ENCODE peak calls at places on chromosomes 16 and 17, in four cellular contexts. S is mesendoderm, C is mesenchymal stem cell, D is neuronal stem cell. J is an unnamed sample.

GRCh38 chr17:58219789-58220183 is 731 bp upstream of the MKS1 start:
- DNase-seq in D (no peak), C (no peak), S (no peak), J (no peak)

GRCh38 chr16:70159355-70160348 is 13.9 kb upstream of the CLEC18C start:
- DNase-seq in S (no peak), C (no peak), D (no peak), J (peak; percentile 58)

GRCh38 chr17:76080934-76081287 is 1.9 kb downstream of the ZACN start:
- DNase-seq in C (no peak), S (no peak), D (no peak), J (no peak)

GRCh38 chr16:73350707-73351452 is 303.0 kb upstream of the ZFHX3 start:
- DNase-seq in S (peak; percentile 46), C (no peak), D (no peak), J (no peak)

GRCh38 chr17:44381810-44382209 is 7.6 kb downstream of the ITGA2B start:
- DNase-seq in S (no peak), D (no peak), C (no peak), J (no peak)

GRCh38 chr17:43200127-43200526 is 11.5 kb upstream of the TMEM106A start:
- DNase-seq in D (no peak), C (no peak), S (peak; percentile 43), J (no peak)

GRCh38 chr16:10940501-10941079 is 1.7 kb downstream of the DEXI start:
- DNase-seq in D (no peak), C (no peak), S (no peak), J (peak; percentile 34)

GRCh38 chr17:13297198-13297597 is 279.4 kb upstream of the ELAC2 start:
- DNase-seq in D (no peak), S (no peak), C (no peak), J (no peak)

GRCh38 chr17:40417258-40417608 is 463 bp downstream of the TOP2A start:
- DNase-seq in C (no peak), D (no peak), S (peak; percentile 70), J (peak; percentile 5)

GRCh38 chr16:11205754-11206459 is 50.1 kb downstream of the SOCS1 start:
- DNase-seq in C (peak; percentile 68), D (no peak), S (peak; percentile 66), J (peak; percentile 42)

GRCh38 chr16:77882359-77882758 is 94.0 kb downstream of the VAT1L start:
- DNase-seq in C (no peak), D (no peak), S (no peak), J (peak; percentile 34)

GRCh38 chr16:77596243-77596642 is 126.1 kb upstream of the NUDT7 start:
- DNase-seq in S (no peak), C (no peak), D (no peak), J (peak; percentile 1)

GRCh38 chr16:22397931-22398330 is 23.5 kb upstream of the CDR2 start:
- DNase-seq in S (no peak), C (no peak), D (no peak), J (no peak)

GRCh38 chr17:61405686-61406542 is 6.3 kb downstream of the TBX2 start:
- DNase-seq in C (no peak), D (no peak), S (no peak), J (peak; percentile 27)

GRCh38 chr16:27880312-27880711 is 183.2 kb downstream of the GSG1L start:
- DNase-seq in S (no peak), D (no peak), C (no peak), J (no peak)

GRCh38 chr17:76079577-76080206 is 710 bp downstream of the ZACN start:
- DNase-seq in C (no peak), S (peak; percentile 56), D (no peak), J (no peak)

GRCh38 chr16:68367034-68367433 is 56.2 kb downstream of the PRMT7 start:
- DNase-seq in S (peak; percentile 74), C (peak; percentile 26), D (peak; percentile 54), J (peak; percentile 9)

GRCh38 chr16:30464078-30464477 is 8.5 kb upstream of the ITGAL start:
- DNase-seq in C (no peak), D (no peak), S (no peak), J (no peak)

GRCh38 chr17:9244066-9245052 is 223.0 kb downstream of the NTN1 start:
- DNase-seq in C (peak; percentile 26), S (no peak), D (no peak), J (peak; percentile 88)

GRCh38 chr17:5135726-5136579 is 20.1 kb downstream of the USP6 start:
- DNase-seq in D (no peak), C (no peak), S (no peak), J (no peak)

DNA sequence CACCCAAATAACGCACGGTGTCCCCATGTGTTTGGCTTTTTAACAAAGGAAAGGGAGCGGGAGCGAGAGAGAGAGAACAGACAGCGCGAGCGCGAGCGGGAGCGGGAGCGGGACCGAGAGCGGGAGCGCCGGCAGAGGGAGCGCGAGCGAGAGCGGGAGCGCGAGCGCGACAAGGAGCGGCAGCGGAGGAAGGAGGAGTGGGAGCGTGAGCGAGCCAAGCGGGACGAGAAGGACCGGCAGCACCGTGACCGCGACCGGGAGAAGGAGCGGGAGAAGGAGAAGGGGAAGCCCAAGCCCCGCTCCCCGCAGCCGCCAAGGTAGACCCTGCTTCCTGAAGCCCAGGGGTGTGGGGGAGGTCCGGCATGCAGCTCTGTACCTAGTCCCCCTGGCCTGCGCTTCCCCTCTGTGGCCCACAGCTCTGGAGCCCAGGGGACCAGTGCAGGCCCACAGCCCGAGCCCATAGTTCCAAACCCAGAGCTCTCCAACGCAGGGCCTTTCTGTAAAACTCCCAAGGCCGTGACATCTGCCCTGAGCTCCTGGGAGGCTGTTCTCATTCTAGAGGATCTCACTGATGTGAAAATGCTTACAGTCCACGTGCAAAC is 27.1 kb upstream of the IL17C start:
- DNase-seq in S (peak; percentile 73), D (peak; percentile 18), C (no peak), J (no peak)
- H2BK5ac ChIP-seq in S (no peak overlapping the region), D (no peak overlapping the region), C (no peak overlapping the region), J (no peak overlapping the region)

GRCh38 chr16:15556130-15556529 is 86.8 kb downstream of the MARF1 start:
- DNase-seq in S (no peak), D (no peak), C (no peak), J (no peak)
- H2BK5ac ChIP-seq in S (no peak overlapping the region), D (no peak overlapping the region), C (no peak overlapping the region), J (no peak overlapping the region)

GRCh38 chr17:27577124-27577761 is 53.7 kb upstream of the LGALS9 start:
- DNase-seq in S (peak; percentile 81), C (peak; percentile 74), D (no peak), J (peak; percentile 82)
- H2BK5ac ChIP-seq in S (peak overlapping the region; percentile 49), C (peak overlapping the region; percentile 50), D (no peak overlapping the region), J (peak overlapping the region; percentile 100)

GRCh38 chr16:50314665-50315064 is 48.3 kb downstream of the ADCY7 start:
- DNase-seq in C (no peak), D (no peak), S (no peak), J (no peak)
- H2BK5ac ChIP-seq in C (no peak overlapping the region), D (no peak overlapping the region), S (no peak overlapping the region), J (no peak overlapping the region)

DNA sequence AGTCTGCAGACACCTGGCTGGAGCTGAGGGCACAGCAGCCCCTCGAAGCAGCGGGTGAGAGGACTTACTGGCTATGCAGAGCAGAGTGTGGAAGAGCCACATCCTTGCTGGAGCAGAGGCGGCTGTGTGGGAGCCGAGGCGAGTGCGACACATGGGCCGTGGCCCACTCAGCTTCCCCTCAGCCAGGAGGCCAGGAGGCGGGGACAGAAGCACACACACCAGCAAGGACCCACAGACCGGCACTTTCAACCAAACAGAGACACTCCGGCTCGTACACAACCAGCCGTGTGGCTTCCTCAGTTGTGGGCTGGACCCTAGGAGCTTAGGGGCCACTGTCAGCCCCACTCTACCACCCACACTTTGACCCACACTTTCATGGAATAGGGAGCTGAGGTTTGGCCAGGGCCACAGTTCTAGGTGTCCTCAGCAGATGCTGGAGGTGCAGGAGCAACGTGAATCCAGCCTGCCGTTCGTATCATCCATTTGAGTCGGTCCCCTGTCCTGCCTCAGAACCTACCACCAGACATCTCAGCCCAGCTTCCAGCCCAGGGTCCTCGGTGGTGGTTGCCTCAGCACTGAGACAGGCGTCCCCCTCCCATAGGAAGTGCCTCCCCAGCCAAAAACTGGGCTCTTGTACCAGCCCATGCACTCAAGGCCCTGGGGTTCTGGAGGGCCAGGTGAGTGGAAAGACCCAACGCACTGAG is at the start of gene ITGAE:
- DNase-seq in S (no peak), D (no peak), C (no peak), J (no peak)
- H2BK5ac ChIP-seq in S (no peak within 1 kb of the TSS), D (no peak within 1 kb of the TSS), C (no peak within 1 kb of the TSS), J (peak within 1 kb of the TSS; percentile 91)

GRCh38 chr17:17780941-17781590 is 55.7 kb downstream of the SREBF1 start:
- DNase-seq in C (peak; percentile 84), D (peak; percentile 68), S (peak; percentile 98), J (peak; percentile 65)
- H2BK5ac ChIP-seq in C (no peak overlapping the region), D (peak overlapping the region; percentile 77), S (no peak overlapping the region), J (no peak overlapping the region)

GRCh38 chr16:2250652-2251280 is 621 bp downstream of the ECI1 start:
- DNase-seq in C (peak; percentile 34), D (peak; percentile 24), S (peak; percentile 48), J (no peak)
- H2BK5ac ChIP-seq in C (no peak overlapping the region), D (peak overlapping the region; percentile 95), S (no peak overlapping the region), J (peak overlapping the region; percentile 0)

GRCh38 chr16:75251280-75252048 is at the start of gene BCAR1:
- DNase-seq in S (peak; percentile 95), D (peak; percentile 89), C (peak; percentile 93), J (peak; percentile 93)
- H2BK5ac ChIP-seq in S (peak within 1 kb of the TSS; percentile 93), D (peak within 1 kb of the TSS; percentile 83), C (peak within 1 kb of the TSS; percentile 99), J (peak within 1 kb of the TSS; percentile 99)

GRCh38 chr17:7295230-7296180 is 1.1 kb upstream of the YBX2 start:
- DNase-seq in S (no peak), D (no peak), C (no peak), J (no peak)
- H2BK5ac ChIP-seq in S (no peak overlapping the region), D (no peak overlapping the region), C (no peak overlapping the region), J (no peak overlapping the region)

DNA sequence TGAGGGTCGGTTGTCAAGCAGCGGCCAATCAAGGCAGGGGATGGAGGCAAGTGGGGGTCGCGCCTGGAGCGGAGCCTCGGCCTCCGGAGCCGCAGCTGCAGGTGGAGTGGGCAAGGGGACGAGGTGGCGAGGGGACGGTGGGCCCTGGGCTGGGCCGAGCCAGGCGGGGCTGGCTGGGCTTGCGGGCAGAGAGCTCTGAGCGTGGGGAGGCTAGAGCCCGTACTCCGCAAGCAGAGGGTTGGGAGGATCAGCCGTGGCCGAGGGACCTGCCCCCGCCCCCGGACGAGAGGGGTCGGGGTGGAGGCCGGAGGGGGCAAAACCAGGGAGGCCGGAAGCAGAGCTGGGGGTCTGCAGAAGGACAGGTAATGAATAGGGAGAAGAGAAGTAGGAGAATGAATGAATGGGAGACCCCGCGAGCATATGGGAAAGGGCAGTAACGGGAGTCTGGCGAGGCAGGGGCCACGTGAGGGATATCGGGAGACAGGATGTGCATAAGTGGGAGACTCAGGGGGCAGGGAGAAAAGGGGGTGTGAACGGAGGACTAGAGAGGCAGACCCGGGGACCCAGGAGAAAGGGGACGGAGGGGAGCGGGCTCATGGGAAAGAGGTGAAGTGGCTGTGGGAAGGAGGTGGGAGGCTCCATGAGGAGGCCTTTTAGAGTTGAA is at the start of gene KATNB1:
- DNase-seq in C (no peak), S (no peak), D (no peak), J (no peak)
- H2BK5ac ChIP-seq in C (peak within 1 kb of the TSS; percentile 67), S (peak within 1 kb of the TSS; percentile 83), D (peak within 1 kb of the TSS; percentile 46), J (peak within 1 kb of the TSS; percentile 72)

J was measured in IMR-90.